ENCODE peak calls at places on chromosome 20, in seven cellular contexts. F is HS-27A; G is activated T-cell treated with anti-CD3 and anti-CD28 coated beads, Interleukin-2, amount 50 U/mL, for 72 hours; B is cardiac fibroblast; Q is left cardiac atrium; E is spleen; T is COR-L47. J is an unnamed sample.

GRCh38 chr20:6533321-6533720 is 234.2 kb upstream of the BMP2 start:
- DNase-seq in Q (no peak), E (no peak), F (no peak), T (peak; percentile 15), B (peak; percentile 21), G (no peak), J (no peak)

GRCh38 chr20:58545565-58546195 is 30.5 kb upstream of the APCDD1L start:
- DNase-seq in Q (no peak), F (no peak), T (no peak), E (no peak), G (no peak), B (no peak), J (no peak)

GRCh38 chr20:35302421-35303335 is 10.5 kb upstream of the FAM83C start:
- DNase-seq in E (no peak), T (peak; percentile 59), G (no peak), F (no peak), Q (no peak), B (no peak), J (peak; percentile 20)

GRCh38 chr20:521860-522259 is 21.7 kb downstream of the CSNK2A1 start:
- DNase-seq in Q (no peak), F (no peak), T (no peak), E (no peak), B (no peak), G (no peak), J (no peak)

GRCh38 chr20:37314099-37314498 is 24.6 kb downstream of the MANBAL start:
- DNase-seq in T (no peak), G (no peak), E (no peak), B (no peak), F (no peak), Q (no peak), J (no peak)

GRCh38 chr20:19478320-19478719 is 265.9 kb downstream of the SLC24A3 start:
- DNase-seq in Q (no peak), G (no peak), F (no peak), E (no peak), T (no peak), B (no peak), J (no peak)

GRCh38 chr20:51366155-51366886 is 176.2 kb downstream of the NFATC2 start:
- DNase-seq in F (peak; percentile 100), B (peak; percentile 96), G (no peak), E (peak; percentile 41), T (no peak), Q (peak; percentile 92), J (no peak)

GRCh38 chr20:58870293-58871014 is 17.9 kb downstream of the GNAS start:
- DNase-seq in B (peak; percentile 72), Q (peak; percentile 76), F (no peak), T (peak; percentile 53), E (peak; percentile 84), G (peak; percentile 65), J (peak; percentile 78)

GRCh38 chr20:5718896-5719595 is 31.2 kb upstream of the SHLD1 start:
- DNase-seq in E (no peak), G (no peak), F (no peak), B (peak; percentile 46), Q (no peak), T (no peak), J (no peak)

GRCh38 chr20:44215125-44215524 is 4.6 kb upstream of the OSER1 start:
- DNase-seq in Q (peak; percentile 67), G (peak; percentile 77), T (peak; percentile 51), B (peak; percentile 81), F (no peak), E (peak; percentile 87), J (peak; percentile 78)

GRCh38 chr20:56420940-56421688 is 9.1 kb downstream of the CASS4 start:
- DNase-seq in B (no peak), E (no peak), Q (no peak), G (no peak), F (no peak), T (no peak), J (no peak)

GRCh38 chr20:57223648-57224489 is 42.6 kb downstream of the BMP7 start:
- DNase-seq in T (no peak), G (no peak), B (peak; percentile 8), E (no peak), F (no peak), Q (no peak), J (no peak)

GRCh38 chr20:40632346-40632976 is 56.6 kb downstream of the MAFB start:
- DNase-seq in B (no peak), T (peak; percentile 87), F (no peak), E (no peak), G (no peak), Q (no peak), J (no peak)

GRCh38 chr20:23049201-23049932 is at the start of gene THBD:
- DNase-seq in E (peak; percentile 92), G (peak; percentile 26), B (peak; percentile 70), Q (peak; percentile 93), T (no peak), F (no peak), J (peak; percentile 88)

GRCh38 chr20:21607971-21608735 is 94.3 kb upstream of the NKX2-2 start:
- DNase-seq in G (no peak), E (no peak), B (no peak), Q (peak; percentile 44), F (no peak), T (peak; percentile 93), J (peak; percentile 83)

GRCh38 chr20:63177785-63178444 is 38.0 kb downstream of the YTHDF1 start:
- DNase-seq in F (no peak), Q (no peak), T (no peak), G (no peak), E (peak; percentile 62), B (no peak), J (no peak)

GRCh38 chr20:58209652-58210397 is 18.6 kb downstream of the ANKRD60 start:
- DNase-seq in B (peak; percentile 78), E (peak; percentile 97), T (peak; percentile 65), G (peak; percentile 92), Q (peak; percentile 87), F (peak; percentile 39), J (peak; percentile 92)

GRCh38 chr20:48983423-48984400 is 62.2 kb downstream of the ARFGEF2 start:
- DNase-seq in Q (peak; percentile 37), T (no peak), B (peak; percentile 79), G (no peak), E (no peak), F (peak; percentile 47), J (no peak)

GRCh38 chr20:24148372-24148771 is 159.8 kb upstream of the GGTLC1 start:
- DNase-seq in E (no peak), Q (no peak), G (peak; percentile 21), F (no peak), T (no peak), B (no peak), J (peak; percentile 70)

GRCh38 chr20:25279403-25279802 is 31.5 kb downstream of the PYGB start:
- DNase-seq in G (no peak), F (no peak), T (no peak), Q (no peak), E (peak; percentile 8), B (no peak), J (no peak)

GRCh38 chr20:32742322-32743236 is 688 bp downstream of the COMMD7 start:
- DNase-seq in G (peak; percentile 31), B (no peak), T (no peak), F (no peak), Q (peak; percentile 24), E (peak; percentile 76), J (no peak)

GRCh38 chr20:15818651-15819071 is 754.6 kb downstream of the KIF16B start:
- DNase-seq in B (no peak), G (no peak), T (no peak), F (no peak), E (no peak), Q (no peak), J (no peak)

GRCh38 chr20:59515013-59515905 is 89.1 kb upstream of the PHACTR3 start:
- DNase-seq in B (peak; percentile 59), Q (peak; percentile 81), E (no peak), F (no peak), T (peak; percentile 78), G (no peak), J (peak; percentile 83)

GRCh38 chr20:663315-664090 is 10.5 kb upstream of the SRXN1 start:
- DNase-seq in F (no peak), Q (no peak), G (peak; percentile 14), T (no peak), E (peak; percentile 70), B (no peak), J (no peak)

GRCh38 chr20:21936720-21937380 is 231.4 kb downstream of the PAX1 start:
- DNase-seq in G (no peak), E (no peak), Q (no peak), F (no peak), T (peak; percentile 49), B (no peak), J (no peak)

GRCh38 chr20:47392015-47392720 is 35.7 kb upstream of the ZMYND8 start:
- DNase-seq in Q (peak; percentile 29), E (no peak), B (peak; percentile 91), G (no peak), T (no peak), F (peak; percentile 88), J (no peak)

J was measured in upper lobe of right lung.